ENCODE peak calls at places on chromosomes 16 and 17, in four cellular contexts. P is tibial nerve, X is cardiac muscle cell, L is astrocyte of the cerebellum. M is an unnamed sample.
A peak's percentile ranks its signal among the peaks of the same experiment; 100 is the strongest.

GRCh38 chr16:71648162-71648561 is 22.2 kb downstream of the MARVELD3 start:
- DNase-seq in P (no peak), X (no peak), L (no peak), M (no peak)

GRCh38 chr17:6639651-6640535 is 618 bp downstream of the KIAA0753 start:
- DNase-seq in P (no peak), X (peak; percentile 66), L (no peak), M (no peak)

GRCh38 chr17:14004927-14005630 is 64.2 kb upstream of the COX10 start:
- DNase-seq in P (no peak), X (no peak), L (no peak), M (no peak)

GRCh38 chr17:11026903-11027302 is 189.0 kb upstream of the PIRT start:
- DNase-seq in P (no peak), X (no peak), L (no peak), M (no peak)

GRCh38 chr17:65198653-65199382 is 61.6 kb downstream of the RGS9 start:
- DNase-seq in P (no peak), X (peak; percentile 68), L (peak; percentile 37), M (no peak)

GRCh38 chr16:68287276-68288251 is 23.2 kb downstream of the SLC7A6OS start:
- DNase-seq in P (peak; percentile 78), X (no peak), L (peak; percentile 35), M (peak; percentile 40)

GRCh38 chr17:80264048-80264792 is 3.6 kb downstream of the RNF213 start:
- DNase-seq in P (no peak), X (no peak), L (no peak), M (no peak)

GRCh38 chr17:75036643-75037268 is 10.0 kb downstream of the ATP5PD start:
- DNase-seq in P (peak; percentile 79), X (peak; percentile 11), L (no peak), M (no peak)

GRCh38 chr16:51151951-51152663 is 1.0 kb upstream of the SALL1 start:
- DNase-seq in P (no peak), X (peak; percentile 95), L (peak; percentile 50), M (no peak)

GRCh38 chr17:34519286-34519685 is 60.1 kb upstream of the TMEM132E start:
- DNase-seq in P (no peak), X (peak; percentile 26), L (no peak), M (no peak)

GRCh38 chr17:61647044-61647443 is 56.0 kb upstream of the NACA2 start:
- DNase-seq in P (no peak), X (no peak), L (peak; percentile 16), M (peak; percentile 36)

GRCh38 chr17:1422907-1423306 is 22.9 kb upstream of the YWHAE start:
- DNase-seq in P (no peak), X (no peak), L (peak; percentile 95), M (peak; percentile 81)

GRCh38 chr17:74981318-74981978 is 6.0 kb upstream of the CDR2L start:
- DNase-seq in P (no peak), X (no peak), L (no peak), M (no peak)

GRCh38 chr17:36687736-36688135 is 86.4 kb downstream of the MRM1 start:
- DNase-seq in P (no peak), X (no peak), L (no peak), M (no peak)

GRCh38 chr17:18277076-18277475 is 16.6 kb downstream of the MIEF2 start:
- DNase-seq in P (no peak), X (no peak), L (no peak), M (no peak)

GRCh38 chr16:24734382-24734781 is 4.9 kb downstream of the TNRC6A start:
- DNase-seq in P (no peak), X (no peak), L (no peak), M (peak; percentile 44)

GRCh38 chr17:77742579-77742978 is 215.9 kb upstream of the TNRC6C start:
- DNase-seq in P (no peak), X (no peak), L (no peak), M (no peak)

GRCh38 chr17:35079547-35079946 is 16.0 kb upstream of the RFFL start:
- DNase-seq in P (no peak), X (no peak), L (no peak), M (no peak)

GRCh38 chr17:10798332-10798749 is 5.6 kb downstream of the TMEM238L start:
- DNase-seq in P (no peak), X (no peak), L (no peak), M (no peak)

GRCh38 chr17:29784661-29785060 is 145.4 kb downstream of the SSH2 start:
- DNase-seq in P (no peak), X (no peak), L (no peak), M (no peak)

GRCh38 chr17:42632949-42633444 is 23.5 kb downstream of the TUBG1 start:
- DNase-seq in P (no peak), X (no peak), L (no peak), M (no peak)

GRCh38 chr17:55451758-55452468 is 30.3 kb upstream of the MMD start:
- DNase-seq in P (no peak), X (no peak), L (no peak), M (no peak)

GRCh38 chr17:9401434-9401833 is 174.2 kb downstream of the STX8 start:
- DNase-seq in P (no peak), X (peak; percentile 71), L (peak; percentile 36), M (peak; percentile 42)

GRCh38 chr16:11824362-11824761 is 27.0 kb downstream of the RSL1D1 start:
- DNase-seq in P (no peak), X (no peak), L (no peak), M (no peak)

GRCh38 chr16:82882982-82883863 is 256.5 kb downstream of the CDH13 start:
- DNase-seq in P (no peak), X (no peak), L (no peak), M (no peak)

GRCh38 chr17:9389116-9389515 is 186.5 kb downstream of the STX8 start:
- DNase-seq in P (no peak), X (no peak), L (peak; percentile 59), M (peak; percentile 89)

GRCh38 chr17:44707755-44708400 is 587 bp upstream of the DBF4B start:
- DNase-seq in P (no peak), X (no peak), L (no peak), M (no peak)

GRCh38 chr16:79612207-79612606 is 11.7 kb upstream of the MAF start:
- DNase-seq in P (no peak), X (no peak), L (no peak), M (no peak)

GRCh38 chr16:83996481-83997252 is 28.6 kb downstream of the NECAB2 start:
- DNase-seq in P (no peak), X (no peak), L (no peak), M (no peak)
- TF ChIP-seq CTCF in P (no peak), X (no peak), L (no peak), M (no peak)

GRCh38 chr16:55622302-55622701 is 33.5 kb upstream of the SLC6A2 start:
- DNase-seq in P (no peak), X (no peak), L (no peak), M (no peak)
- H3K4me3 ChIP-seq in P (no peak overlapping the region), X (no peak overlapping the region), L (no peak overlapping the region), M (no peak overlapping the region)

DNA sequence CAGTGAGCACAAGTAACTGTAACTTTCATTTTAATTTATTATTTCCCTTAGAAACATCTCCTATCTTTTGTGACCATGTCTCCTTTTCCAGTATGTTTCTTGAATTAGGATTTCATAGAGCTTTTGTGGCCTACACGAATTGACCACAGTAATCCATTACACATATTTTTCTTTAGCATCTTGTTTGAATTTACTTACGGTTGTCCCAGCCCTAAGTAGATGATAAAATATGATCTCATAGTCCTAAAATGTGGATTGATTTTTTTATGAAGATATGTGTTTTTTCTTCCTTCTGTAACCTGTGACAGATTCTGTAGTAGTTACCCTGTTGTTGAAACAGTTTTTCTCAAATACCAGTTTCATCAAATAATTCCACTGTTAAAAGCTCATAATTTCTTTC is 61.5 kb downstream of the NF1 start:
- DNase-seq in P (no peak), X (no peak), L (peak; percentile 44), M (peak; percentile 54)
- TF ChIP-seq CTCF in P (no peak), X (no peak), L (no peak), M (no peak)

GRCh38 chr17:63445065-63445464 is 1.0 kb downstream of the CYB561 start:
- DNase-seq in P (no peak), X (no peak), L (no peak), M (no peak)
- H3K4me3 ChIP-seq in P (peak overlapping the region; percentile 81), X (no peak overlapping the region), L (no peak overlapping the region), M (no peak overlapping the region)

DNA sequence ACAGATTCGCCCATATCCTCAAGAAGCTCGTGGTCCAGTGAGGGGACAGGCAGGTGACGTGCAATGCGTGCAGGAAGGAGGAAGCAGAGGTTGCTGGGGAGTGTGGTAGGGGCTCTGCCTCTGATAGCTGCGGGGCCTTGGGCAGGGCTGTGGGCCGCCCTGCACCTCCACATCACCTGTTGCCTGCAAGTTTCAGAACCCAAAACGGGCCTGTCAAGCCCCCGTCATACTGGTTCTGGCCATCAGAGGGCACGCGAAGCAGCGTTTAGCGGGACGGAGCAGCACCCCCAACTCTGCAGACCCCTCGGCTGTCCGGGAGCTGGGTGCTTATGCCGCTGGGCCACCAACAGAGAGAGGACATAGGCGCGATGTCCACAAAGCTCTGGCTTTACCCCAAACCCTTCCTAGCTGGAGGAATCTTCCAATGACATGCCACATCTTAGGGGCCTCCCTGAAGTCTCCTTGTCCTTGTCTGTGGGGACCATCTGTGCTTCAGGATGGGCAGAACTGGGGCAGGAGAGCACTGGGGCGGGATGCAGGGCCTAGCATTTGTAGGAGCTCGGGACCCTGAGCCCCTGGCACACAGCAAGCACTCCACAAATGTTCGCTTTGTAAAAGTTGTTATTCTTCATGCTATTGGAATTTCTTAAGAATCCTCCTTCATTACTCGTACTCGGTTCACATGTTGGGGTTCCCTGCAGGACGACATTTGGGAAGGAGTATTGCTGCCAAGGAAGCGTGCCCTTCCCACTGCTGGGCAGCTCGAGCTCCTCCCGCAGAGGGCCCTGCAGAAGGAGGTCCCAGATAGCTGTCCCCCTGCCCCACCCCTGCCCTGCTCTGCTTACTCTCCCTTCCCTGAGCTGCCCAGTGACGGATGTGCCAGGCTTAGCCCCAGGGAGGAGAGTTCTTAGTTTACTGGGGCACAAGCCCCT is 64.3 kb downstream of the CNGB1 start:
- DNase-seq in P (no peak), X (peak; percentile 36), L (no peak), M (no peak)
- TF ChIP-seq CTCF in P (peak; percentile 44), X (peak; percentile 64), L (peak; percentile 64), M (peak; percentile 47)

GRCh38 chr16:86530251-86531192 is 20.2 kb downstream of the FOXF1 start:
- DNase-seq in P (no peak), X (no peak), L (no peak), M (no peak)
- H3K4me3 ChIP-seq in P (no peak overlapping the region), X (no peak overlapping the region), L (no peak overlapping the region), M (no peak overlapping the region)

GRCh38 chr16:87186876-87187533 is 130.2 kb downstream of the C16orf95 start:
- DNase-seq in P (no peak), X (no peak), L (no peak), M (no peak)

GRCh38 chr16:87186440-87186839 is 130.8 kb downstream of the C16orf95 start:
- DNase-seq in P (no peak), X (no peak), L (no peak), M (no peak)

GRCh38 chr16:87183647-87184046 is 133.5 kb downstream of the C16orf95 start:
- DNase-seq in P (no peak), X (no peak), L (no peak), M (no peak)

GRCh38 chr16:87185983-87186382 is 131.2 kb downstream of the C16orf95 start:
- DNase-seq in P (no peak), X (no peak), L (no peak), M (no peak)

GRCh38 chr16:87185313-87185712 is 131.9 kb downstream of the C16orf95 start:
- DNase-seq in P (no peak), X (no peak), L (no peak), M (no peak)
- TF ChIP-seq CTCF in P (no peak), X (no peak), L (peak; percentile 32), M (no peak)

GRCh38 chr17:59333845-59334244 is 2.4 kb downstream of the YPEL2 start:
- DNase-seq in P (no peak), X (peak; percentile 67), L (no peak), M (no peak)
- H3K4me3 ChIP-seq in P (peak overlapping the region; percentile 86), X (peak overlapping the region; percentile 99), L (no peak overlapping the region), M (no peak overlapping the region)

M was measured in AG04449.